ENCODE peak calls at places on chromosomes 4 and X, in five cellular contexts. Q, T, E, V and L are unnamed samples.

GRCh38 chrX:68695206-68695845 is 47.9 kb downstream of the STARD8 start:
- DNase-seq in Q (no peak), E (no peak), V (no peak), T (no peak), L (no peak)

GRCh38 chr4:165079476-165079875 is 25.8 kb downstream of the TRIM75 start:
- DNase-seq in V (no peak), Q (peak), T (no peak), E (no peak), L (no peak)

GRCh38 chr4:7518871-7519637 is 84.3 kb upstream of the PSAPL1 start:
- DNase-seq in T (no peak), E (no peak), Q (no peak), V (no peak), L (no peak)

GRCh38 chr4:86935833-86936721 is 1.3 kb downstream of the AFF1 start:
- DNase-seq in V (peak), Q (peak), E (peak), T (peak), L (peak)

GRCh38 chrX:17375631-17376380 is 806 bp downstream of the NHS start:
- DNase-seq in V (peak), E (peak), Q (no peak), T (no peak), L (peak)

GRCh38 chrX:65522739-65523372 is 11.7 kb downstream of the LAS1L start:
- DNase-seq in E (no peak), Q (peak), V (no peak), T (no peak), L (no peak)

GRCh38 chr4:44493924-44494323 is 45.3 kb upstream of the KCTD8 start:
- DNase-seq in V (no peak), Q (peak), E (no peak), T (no peak), L (no peak)

GRCh38 chrX:69321006-69321655 is 155.9 kb upstream of the PJA1 start:
- DNase-seq in T (peak), E (no peak), Q (no peak), V (no peak), L (no peak)

GRCh38 chrX:43456906-43457305 is 199.2 kb upstream of the MAOA start:
- DNase-seq in V (no peak), T (no peak), Q (no peak), E (no peak), L (no peak)

GRCh38 chrX:13144927-13145659 is 100.7 kb upstream of the FAM9C start:
- DNase-seq in Q (peak), T (no peak), V (no peak), E (no peak), L (no peak)

GRCh38 chr4:158750379-158750778 is 18.4 kb upstream of the FNIP2 start:
- DNase-seq in E (no peak), Q (peak), V (no peak), T (no peak), L (no peak)

GRCh38 chr4:20805716-20806115 is 105.5 kb downstream of the PACRGL start:
- DNase-seq in T (no peak), E (no peak), V (no peak), Q (no peak), L (no peak)

GRCh38 chr4:29319663-29320340 is 1400.4 kb upstream of the PCDH7 start:
- DNase-seq in V (no peak), E (no peak), T (no peak), Q (no peak), L (no peak)

GRCh38 chrX:150692837-150693781 is at the start of gene MTMR1:
- DNase-seq in E (peak), V (peak), Q (no peak), T (no peak), L (peak)

DNA sequence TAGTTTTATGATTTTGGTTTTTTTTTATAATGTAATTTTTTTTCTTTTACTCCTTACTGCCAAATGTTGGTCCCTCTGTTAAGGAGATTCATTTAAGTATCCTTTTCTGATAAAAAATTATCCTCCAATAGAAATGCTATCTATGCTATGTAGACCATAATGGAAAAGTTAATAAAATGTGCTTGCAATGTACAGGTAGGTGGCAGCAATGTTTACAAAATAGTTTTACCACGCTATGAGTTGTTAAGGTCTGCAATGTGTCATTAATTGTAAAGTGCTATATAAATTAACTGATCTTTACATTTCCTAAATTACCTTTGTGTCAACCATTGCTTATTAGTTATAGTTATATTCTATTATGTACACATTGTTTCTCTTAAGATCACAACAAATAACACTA is 3.8 kb upstream of the CENPC start:
- DNase-seq in T (no peak), E (no peak), V (no peak), Q (peak), L (no peak)
- TF ChIP-seq CTCF in T (peak), E (peak), V (no peak), Q (no peak), L (no peak)

GRCh38 chr4:145041378-145041777 is 56.6 kb downstream of the ANAPC10 start:
- DNase-seq in T (no peak), Q (no peak), E (no peak), V (no peak), L (no peak)

GRCh38 chr4:145034727-145035211 is 63.2 kb downstream of the ANAPC10 start:
- DNase-seq in E (no peak), V (no peak), Q (peak), T (no peak), L (no peak)

DNA sequence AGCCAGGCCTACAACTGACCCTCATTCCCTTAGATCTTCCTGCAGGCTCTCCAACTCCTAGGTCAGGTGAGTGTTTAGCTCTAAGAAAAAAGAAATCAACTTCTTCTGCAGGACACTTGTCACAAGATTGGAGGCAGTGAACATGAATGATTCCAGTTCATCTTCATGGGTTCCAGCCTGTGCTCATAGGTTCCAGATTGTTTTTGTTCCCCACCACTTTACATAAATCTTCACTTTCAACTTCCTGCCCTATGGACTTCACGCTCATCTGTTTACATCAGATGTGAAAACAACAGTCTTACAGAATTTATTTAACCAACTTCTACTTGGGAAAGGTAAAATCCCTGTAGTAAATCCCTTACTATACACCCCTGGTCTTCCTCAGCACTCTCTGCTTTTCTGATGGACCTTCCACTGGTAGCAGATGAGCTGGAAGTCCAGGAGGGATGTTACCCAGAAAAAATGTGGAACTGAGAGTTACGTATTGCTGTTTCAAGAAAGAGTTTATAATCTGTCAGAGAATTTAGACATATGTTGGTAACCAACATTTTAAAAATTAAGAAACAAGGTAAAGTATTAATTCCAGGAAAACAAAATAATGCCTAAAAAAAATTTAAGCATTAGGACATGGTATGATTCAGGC is 62.4 kb downstream of the ANAPC10 start:
- DNase-seq in V (no peak), E (no peak), T (no peak), Q (no peak), L (no peak)
- TF ChIP-seq CTCF in V (no peak), E (no peak), T (no peak), Q (no peak), L (no peak)

GRCh38 chr4:184163813-184164212 is 53.9 kb downstream of the ENPP6 start:
- DNase-seq in V (peak), Q (no peak), T (peak), E (peak), L (peak)
- TF ChIP-seq CTCF in V (peak), Q (peak), T (peak), E (peak), L (peak)

GRCh38 chr4:25103423-25103822 is 56.8 kb downstream of the SEPSECS start:
- DNase-seq in T (no peak), V (no peak), Q (no peak), E (no peak), L (peak)

GRCh38 chr4:25101836-25102235 is 58.4 kb downstream of the SEPSECS start:
- DNase-seq in Q (no peak), V (no peak), T (no peak), E (no peak), L (no peak)

GRCh38 chr4:25106363-25107151 is 53.7 kb downstream of the SEPSECS start:
- DNase-seq in Q (no peak), V (no peak), T (no peak), E (no peak), L (no peak)

GRCh38 chr4:25107827-25108516 is 52.3 kb downstream of the SEPSECS start:
- DNase-seq in V (no peak), Q (no peak), T (no peak), E (no peak), L (no peak)

GRCh38 chr4:25104561-25104960 is 55.7 kb downstream of the SEPSECS start:
- DNase-seq in Q (no peak), T (no peak), V (no peak), E (no peak), L (no peak)
- TF ChIP-seq CTCF in Q (no peak), T (no peak), V (no peak), E (no peak), L (no peak)

DNA sequence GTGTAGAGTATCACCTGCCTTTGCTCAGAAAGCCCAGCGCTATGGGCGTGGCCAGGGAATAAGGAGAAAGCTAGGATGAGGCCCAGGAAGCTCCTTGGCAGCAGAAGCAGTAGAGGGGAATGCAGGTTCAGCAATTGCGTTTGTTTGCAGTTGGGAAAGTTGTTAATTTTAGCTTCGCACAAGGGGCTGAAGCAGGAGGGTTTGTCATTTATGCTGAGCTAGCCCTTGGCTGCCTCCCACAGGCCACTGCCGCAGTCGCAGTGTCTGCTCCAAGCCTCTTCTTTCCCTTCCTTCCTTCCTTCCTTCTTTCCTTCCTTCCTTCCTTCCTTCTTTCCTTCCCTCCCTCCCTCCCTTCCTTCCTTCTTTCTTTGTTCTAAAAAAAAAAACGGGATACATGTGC is 21.5 kb downstream of the FRMPD3 start:
- DNase-seq in Q (no peak), T (no peak), E (no peak), V (no peak), L (no peak)
- TF ChIP-seq CTCF in Q (no peak), T (no peak), E (no peak), V (no peak), L (no peak)

GRCh38 chr4:26426892-26427291 is 63.4 kb downstream of the CCKAR start:
- DNase-seq in V (no peak), Q (no peak), E (no peak), T (no peak), L (no peak)

GRCh38 chr4:26425953-26426352 is 64.3 kb downstream of the CCKAR start:
- DNase-seq in T (no peak), E (no peak), V (no peak), Q (no peak), L (no peak)

GRCh38 chr4:26424143-26424542 is 66.1 kb downstream of the CCKAR start:
- DNase-seq in Q (peak), V (no peak), E (no peak), T (no peak), L (no peak)

GRCh38 chr4:26420903-26421302 is 69.4 kb downstream of the CCKAR start:
- DNase-seq in V (no peak), T (no peak), E (no peak), Q (peak), L (no peak)

DNA sequence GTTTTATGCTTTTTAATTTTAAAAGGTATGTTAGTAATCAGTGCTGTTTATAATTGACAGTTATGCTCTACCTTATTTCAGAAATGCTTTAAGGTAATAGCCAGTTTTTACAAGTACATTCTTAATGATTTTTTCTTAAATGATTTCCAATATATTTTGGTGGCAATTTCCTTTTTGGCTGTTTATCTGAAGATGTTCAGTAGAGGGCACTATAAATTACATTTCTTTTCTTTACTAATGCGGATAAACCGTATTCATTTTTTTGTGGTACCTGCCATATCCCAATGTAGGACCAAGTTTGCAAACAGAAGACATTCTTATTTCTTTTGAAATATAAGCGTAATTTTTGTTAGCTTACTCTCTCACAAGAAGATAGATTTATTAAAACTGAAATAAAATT is 65.4 kb downstream of the CCKAR start:
- DNase-seq in T (no peak), Q (no peak), V (no peak), E (no peak), L (no peak)
- TF ChIP-seq CTCF in T (no peak), Q (peak), V (no peak), E (no peak), L (no peak)

DNA sequence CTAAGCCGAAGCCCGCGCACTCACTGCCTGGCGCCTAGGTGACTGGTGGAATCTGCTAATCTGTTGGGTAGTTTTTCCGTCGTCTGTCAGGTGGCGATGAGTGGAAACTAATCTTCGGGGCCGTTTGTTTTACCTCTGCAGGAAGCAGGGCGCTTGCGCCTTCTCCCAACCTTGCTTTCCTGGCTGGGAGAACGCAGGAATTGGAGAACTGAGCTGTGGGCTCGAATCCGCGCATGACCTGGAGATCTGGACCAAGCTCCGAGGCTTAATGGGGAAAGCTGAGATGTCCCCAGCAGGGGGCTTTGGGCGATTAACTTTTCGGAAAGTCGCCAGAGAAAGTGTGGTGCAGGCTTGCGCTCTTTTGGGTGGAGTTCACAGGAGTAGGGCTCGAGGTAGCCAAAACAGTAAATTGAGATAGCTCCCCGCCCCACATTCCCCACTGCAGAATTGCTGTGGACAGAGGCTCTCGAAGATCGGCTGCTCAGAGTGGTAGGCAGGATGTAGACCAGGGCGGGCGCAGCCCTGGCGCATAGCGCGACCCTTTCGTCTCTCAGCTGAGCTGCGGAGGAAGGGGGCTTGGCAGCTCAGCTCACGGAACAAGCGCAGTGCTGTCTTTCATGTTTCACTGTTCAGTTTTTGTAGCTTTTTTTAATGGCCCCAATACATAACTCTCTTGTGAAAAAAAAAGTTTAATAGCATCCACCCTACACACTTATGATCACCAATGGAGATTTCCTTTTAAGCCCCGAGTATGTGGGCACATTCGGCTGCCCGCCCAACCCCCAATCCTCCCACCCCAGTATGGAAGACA is 2.7 kb upstream of the FGF5 start:
- DNase-seq in Q (no peak), V (peak), E (no peak), T (no peak), L (no peak)
- TF ChIP-seq CTCF in Q (no peak), V (no peak), E (no peak), T (no peak), L (no peak)

GRCh38 chr4:127788517-127788916 is 6.4 kb downstream of the HSPA4L start:
- DNase-seq in Q (no peak), E (no peak), V (no peak), T (no peak), L (no peak)
- TF ChIP-seq CTCF in Q (no peak), E (peak), V (no peak), T (no peak), L (no peak)

GRCh38 chr4:61541474-61541873 is 341.3 kb downstream of the ADGRL3 start:
- DNase-seq in V (no peak), E (no peak), Q (no peak), T (no peak), L (no peak)
- TF ChIP-seq CTCF in V (no peak), E (no peak), Q (peak), T (no peak), L (no peak)

GRCh38 chr4:102868153-102868781 is 525 bp upstream of the CISD2 start:
- DNase-seq in Q (no peak), V (peak), T (no peak), E (peak), L (no peak)

GRCh38 chr4:102869569-102870227 is 906 bp downstream of the CISD2 start:
- DNase-seq in V (no peak), T (no peak), E (no peak), Q (no peak), L (no peak)

GRCh38 chr4:102867278-102868152 is 1.3 kb upstream of the CISD2 start:
- DNase-seq in V (no peak), E (no peak), T (no peak), Q (no peak), L (no peak)

GRCh38 chr4:102868782-102869568 is at the start of gene CISD2:
- DNase-seq in Q (peak), V (peak), E (peak), T (peak), L (peak)

DNA sequence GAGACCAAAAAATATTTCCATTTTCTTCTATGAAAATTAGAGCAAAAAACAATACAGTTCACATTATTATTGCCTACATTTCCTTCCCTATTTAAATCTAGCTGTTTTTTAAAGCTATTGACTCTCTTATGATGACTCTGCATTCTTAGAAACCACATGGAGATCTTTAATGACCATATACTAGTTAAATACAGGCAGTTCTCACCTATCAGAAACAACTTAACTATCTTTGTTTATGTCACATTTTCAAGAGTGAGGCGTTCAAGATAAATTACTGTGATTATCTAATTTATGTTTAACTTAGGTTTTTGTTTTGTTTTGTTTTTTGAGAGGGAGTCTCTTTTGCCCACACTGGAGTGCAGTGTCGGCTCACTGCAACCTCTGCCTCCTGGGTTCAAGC is 3.0 kb downstream of the CISD2 start:
- DNase-seq in Q (no peak), E (no peak), V (no peak), T (no peak), L (no peak)
- TF ChIP-seq CTCF in Q (no peak), E (no peak), V (no peak), T (no peak), L (no peak)